ENCODE peak calls at places on chromosomes 3 and 15, in six cellular contexts. Q is cardiac muscle cell, Y is MCF 10A, W is SK-N-SH, R is spleen, J is BJ. X is an unnamed sample.

GRCh38 chr3:27080126-27080525 is 289.1 kb downstream of the NEK10 start:
- DNase-seq in Q (no peak), Y (no peak), W (no peak), R (no peak), J (no peak), X (no peak)

GRCh38 chr3:64945171-64945684 is 257.4 kb upstream of the ADAMTS9 start:
- DNase-seq in Q (peak; percentile 29), Y (no peak), W (no peak), R (no peak), J (no peak), X (no peak)

GRCh38 chr15:67512140-67512539 is 8.8 kb upstream of the C15orf61 start:
- DNase-seq in Q (no peak), Y (no peak), W (no peak), R (no peak), J (no peak), X (no peak)

GRCh38 chr3:131349946-131350347 is 31.6 kb upstream of the NUDT16 start:
- DNase-seq in Q (peak; percentile 64), Y (peak; percentile 73), W (peak; percentile 54), R (no peak), J (peak; percentile 66), X (no peak)

GRCh38 chr3:11600501-11601282 is 43.0 kb downstream of the VGLL4 start:
- DNase-seq in Q (peak; percentile 98), Y (peak; percentile 97), W (no peak), R (no peak), J (peak; percentile 100), X (peak; percentile 96)

GRCh38 chr3:36332139-36332538 is 48.2 kb upstream of the STAC start:
- DNase-seq in Q (no peak), Y (no peak), W (no peak), R (no peak), J (no peak), X (no peak)

GRCh38 chr3:50254577-50255250 is 14.2 kb upstream of the SEMA3B start:
- DNase-seq in Q (peak; percentile 75), Y (peak; percentile 64), W (no peak), R (peak; percentile 93), J (no peak), X (no peak)

GRCh38 chr15:88800026-88800425 is 3.2 kb upstream of the ACAN start:
- DNase-seq in Q (no peak), Y (peak; percentile 83), W (no peak), R (no peak), J (no peak), X (peak; percentile 2)

GRCh38 chr3:129890125-129890524 is 3.4 kb downstream of the TMCC1 start:
- DNase-seq in Q (no peak), Y (no peak), W (no peak), R (no peak), J (no peak), X (no peak)

GRCh38 chr15:69324565-69324964 is 25.9 kb downstream of the PAQR5 start:
- DNase-seq in Q (no peak), Y (no peak), W (no peak), R (no peak), J (no peak), X (no peak)

GRCh38 chr15:89772933-89773583 is 3.1 kb upstream of the MESP2 start:
- DNase-seq in Q (no peak), Y (peak; percentile 36), W (peak; percentile 37), R (no peak), J (no peak), X (no peak)

GRCh38 chr3:144677118-144677517 is 705.5 kb downstream of the DIPK2A start:
- DNase-seq in Q (peak; percentile 22), Y (no peak), W (no peak), R (no peak), J (no peak), X (no peak)

GRCh38 chr15:62218841-62219240 is 53.8 kb upstream of the C2CD4B start:
- DNase-seq in Q (no peak), Y (no peak), W (no peak), R (no peak), J (no peak), X (no peak)

GRCh38 chr15:94312946-94313345 is 81.6 kb downstream of the MCTP2 start:
- DNase-seq in Q (peak; percentile 63), Y (peak; percentile 76), W (no peak), R (no peak), J (no peak), X (no peak)

GRCh38 chr3:195451373-195452000 is 8.7 kb upstream of the ACAP2 start:
- DNase-seq in Q (no peak), Y (no peak), W (no peak), R (no peak), J (no peak), X (no peak)

GRCh38 chr3:133937061-133937686 is 41.5 kb upstream of the RAB6B start:
- DNase-seq in Q (no peak), Y (no peak), W (no peak), R (peak; percentile 49), J (no peak), X (peak; percentile 22)

GRCh38 chr15:88467935-88468528 is 524 bp downstream of the MRPS11 start:
- DNase-seq in Q (peak; percentile 22), Y (no peak), W (peak; percentile 42), R (no peak), J (no peak), X (no peak)

GRCh38 chr3:58392191-58392590 is 41.4 kb downstream of the PDHB start:
- DNase-seq in Q (peak; percentile 22), Y (no peak), W (no peak), R (no peak), J (no peak), X (no peak)

GRCh38 chr15:101307048-101307896 is 12.2 kb upstream of the SNRPA1 start:
- DNase-seq in Q (no peak), Y (no peak), W (peak; percentile 16), R (peak; percentile 61), J (no peak), X (no peak)

GRCh38 chr3:178201714-178202113 is 334.5 kb upstream of the KCNMB2 start:
- DNase-seq in Q (no peak), Y (no peak), W (peak; percentile 19), R (no peak), J (no peak), X (no peak)

GRCh38 chr3:16427309-16427965 is 86.1 kb downstream of the RFTN1 start:
- DNase-seq in Q (peak; percentile 96), Y (peak; percentile 76), W (no peak), R (no peak), J (peak; percentile 84), X (no peak)

GRCh38 chr15:70504305-70504951 is 258.9 kb downstream of the UACA start:
- DNase-seq in Q (peak; percentile 78), Y (peak; percentile 78), W (peak; percentile 62), R (peak; percentile 92), J (no peak), X (peak; percentile 79)

GRCh38 chr3:37712918-37713819 is 148.5 kb upstream of the CTDSPL start:
- DNase-seq in Q (peak; percentile 57), Y (peak; percentile 33), W (no peak), R (no peak), J (no peak), X (no peak)

GRCh38 chr3:55569033-55569518 is 82.0 kb upstream of the WNT5A start:
- DNase-seq in Q (no peak), Y (no peak), W (no peak), R (no peak), J (no peak), X (no peak)

GRCh38 chr3:72587282-72587681 is 261.0 kb downstream of the SHQ1 start:
- DNase-seq in Q (no peak), Y (no peak), W (no peak), R (no peak), J (no peak), X (no peak)
- TF ChIP-seq CTCF in Q (no peak), Y (no peak), W (no peak), R (no peak), J (no peak), X (no peak)

DNA sequence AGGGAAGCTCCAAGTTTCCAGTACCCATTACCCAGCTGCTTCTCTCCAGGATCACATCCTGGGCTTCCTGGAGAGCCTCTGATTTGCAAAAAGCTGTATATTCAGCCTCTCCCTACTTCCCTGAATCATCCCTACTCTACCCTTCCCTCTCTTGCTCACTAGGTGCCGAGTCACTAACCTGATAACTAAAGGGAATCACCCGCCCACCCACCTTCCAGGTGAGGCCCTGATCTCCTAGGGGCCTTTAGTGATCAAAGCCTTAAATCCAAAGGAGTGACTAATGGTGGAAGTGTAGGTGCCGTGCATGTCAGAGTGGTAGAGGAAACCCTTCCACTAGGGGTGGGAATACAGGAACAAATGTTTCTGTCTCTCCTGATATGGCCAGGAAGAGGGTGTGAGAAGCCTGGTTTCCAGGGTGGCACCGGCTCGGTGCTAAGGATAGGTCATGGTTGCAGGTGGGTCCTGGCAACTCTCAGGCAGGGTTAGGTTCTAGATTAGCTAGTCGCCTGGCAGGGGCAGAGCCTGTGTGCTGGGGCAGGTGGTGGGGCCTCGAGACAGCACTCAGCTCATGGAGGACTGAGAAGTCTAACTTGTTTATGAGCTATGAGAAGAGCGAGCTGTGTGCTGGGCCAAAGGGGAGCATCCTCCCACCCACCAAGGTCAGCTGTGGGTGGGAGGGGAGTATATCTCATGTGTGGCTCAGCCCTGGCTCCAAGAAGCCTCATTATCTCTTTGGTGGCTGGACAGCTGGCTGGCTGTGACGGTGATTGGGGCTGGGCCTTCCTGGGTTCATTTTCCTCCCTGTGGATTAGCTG is 10.1 kb downstream of the SEMA7A start:
- DNase-seq in Q (no peak), Y (no peak), W (no peak), R (no peak), J (no peak), X (no peak)
- TF ChIP-seq CTCF in Q (no peak), Y (no peak), W (no peak), R (no peak), J (no peak), X (no peak)

DNA sequence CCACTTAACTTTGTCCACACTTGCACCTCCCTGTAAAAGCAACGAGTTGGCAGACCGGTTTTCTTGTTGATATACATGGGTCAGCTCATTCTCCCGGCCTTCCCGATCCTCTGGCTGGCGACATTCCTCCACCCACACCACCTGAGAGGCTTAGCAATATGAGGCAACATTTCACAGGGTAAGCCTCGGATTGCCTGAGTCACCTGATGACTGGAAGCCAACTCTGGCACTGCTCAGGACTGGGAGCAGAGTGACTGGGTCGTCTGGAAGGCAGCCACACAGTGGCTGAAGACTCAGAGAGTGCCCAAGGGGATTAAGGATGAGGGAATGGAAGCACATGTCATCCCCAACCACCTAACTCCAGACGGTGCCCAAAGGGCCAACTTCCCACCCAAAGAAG is 9.8 kb downstream of the HOMER2 start:
- DNase-seq in Q (no peak), Y (peak; percentile 95), W (no peak), R (peak; percentile 10), J (no peak), X (no peak)
- TF ChIP-seq CTCF in Q (no peak), Y (no peak), W (no peak), R (no peak), J (no peak), X (no peak)

DNA sequence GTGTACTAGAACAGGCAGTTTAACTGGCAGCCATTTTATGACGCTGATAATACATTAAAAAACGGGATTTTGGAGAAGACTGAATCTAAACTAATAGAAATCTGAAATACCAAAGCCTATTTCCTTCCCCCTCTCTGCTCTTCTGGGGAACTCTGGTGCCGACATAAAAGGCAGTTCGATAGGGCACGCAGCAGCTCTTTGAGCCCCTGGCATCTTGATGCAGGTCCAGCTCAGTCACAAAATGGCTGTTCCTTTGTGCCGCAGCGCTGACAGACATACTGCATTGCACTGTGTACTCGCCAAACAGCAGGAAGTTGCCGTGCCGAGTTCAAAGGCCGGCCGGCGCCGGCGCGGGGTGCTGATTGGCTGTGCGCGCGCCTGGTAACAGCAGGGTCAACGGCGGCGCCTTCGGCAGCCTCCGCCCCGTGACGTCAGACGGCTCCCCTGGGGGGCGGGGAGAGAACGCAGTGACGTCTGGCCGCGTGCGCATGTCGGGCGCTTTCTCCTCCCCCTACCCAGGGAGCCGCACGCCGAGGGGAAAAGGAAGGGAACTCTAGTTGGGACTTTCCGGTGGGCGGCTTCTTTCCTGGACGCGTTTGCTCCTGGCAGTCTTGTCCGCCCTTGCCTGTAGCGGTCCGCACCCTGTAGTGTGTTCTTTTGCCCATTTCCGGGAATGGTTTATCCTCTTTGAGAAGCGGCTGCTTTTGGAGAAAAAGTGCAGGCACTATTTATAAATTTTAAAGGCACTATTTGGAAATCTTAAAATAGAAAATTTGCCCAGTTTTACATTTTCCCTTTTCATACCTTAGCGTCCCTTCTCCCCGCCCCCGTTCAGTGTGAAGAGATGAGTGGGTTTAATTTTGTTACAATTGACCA is 4.1 kb downstream of the CHD2 start:
- DNase-seq in Q (peak; percentile 99), Y (peak; percentile 98), W (peak; percentile 94), R (peak; percentile 99), J (peak; percentile 90), X (peak; percentile 98)
- TF ChIP-seq CTCF in Q (no peak), Y (no peak), W (no peak), R (no peak), J (no peak), X (no peak)